ENCODE peak calls at places on chromosomes 6 and 20, in ten cellular contexts. O is hepatocyte, R is tibial artery, J is body of pancreas, D is breast epithelium, N is upper lobe of right lung, P is left ventricle myocardium inferior, F is cardiac muscle cell, E is OCI-LY7, L is prostate gland. A is an unnamed sample.

GRCh38 chr6:41216616-41217015 is 11.5 kb upstream of the TREML4 start:
- DNase-seq in O (no peak), R (no peak), J (no peak), D (no peak), N (no peak), P (no peak), F (no peak), E (no peak), L (no peak), A (no peak)

GRCh38 chr6:149750136-149750609 is 632 bp downstream of the PCMT1 start:
- DNase-seq in O (peak; percentile 78), R (peak; percentile 32), J (peak; percentile 36), D (peak; percentile 38), N (no peak), P (peak; percentile 26), F (peak; percentile 52), E (peak; percentile 83), L (peak; percentile 24), A (no peak)

GRCh38 chr6:142013286-142013685 is 119.4 kb upstream of the GJE1 start:
- DNase-seq in O (no peak), R (no peak), J (no peak), D (no peak), N (no peak), P (no peak), F (peak; percentile 83), E (no peak), L (no peak), A (peak; percentile 70)

GRCh38 chr6:118881440-118882313 is 12.3 kb upstream of the ASF1A start:
- DNase-seq in O (no peak), R (no peak), J (no peak), D (no peak), N (no peak), P (no peak), F (no peak), E (peak; percentile 67), L (no peak), A (no peak)

GRCh38 chr20:4247898-4248858 is 232.8 kb upstream of the RNF24 start:
- DNase-seq in O (no peak), R (no peak), J (no peak), D (no peak), N (no peak), P (no peak), F (no peak), E (no peak), L (no peak), A (no peak)

GRCh38 chr20:63850689-63851547 is 10.4 kb upstream of the ABHD16B start:
- DNase-seq in O (no peak), R (no peak), J (no peak), D (no peak), N (no peak), P (no peak), F (no peak), E (no peak), L (no peak), A (no peak)

GRCh38 chr20:36607586-36608387 is 2.2 kb downstream of the RAB5IF start:
- DNase-seq in O (peak; percentile 67), R (no peak), J (peak; percentile 38), D (no peak), N (no peak), P (no peak), F (no peak), E (no peak), L (no peak), A (no peak)

GRCh38 chr6:39377530-39377929 is 55.0 kb upstream of the KCNK16 start:
- DNase-seq in O (peak; percentile 88), R (peak; percentile 57), J (peak; percentile 83), D (peak; percentile 28), N (no peak), P (peak; percentile 28), F (peak; percentile 88), E (peak; percentile 3), L (peak; percentile 26), A (peak; percentile 18)

GRCh38 chr6:154247119-154247814 is 109.3 kb downstream of the IPCEF1 start:
- DNase-seq in O (no peak), R (no peak), J (no peak), D (no peak), N (no peak), P (no peak), F (no peak), E (no peak), L (no peak), A (no peak)

GRCh38 chr6:5676701-5677100 is 330.0 kb downstream of the NRN1 start:
- DNase-seq in O (no peak), R (no peak), J (no peak), D (no peak), N (no peak), P (no peak), F (no peak), E (no peak), L (no peak), A (no peak)

GRCh38 chr6:5679696-5680494 is 326.8 kb downstream of the NRN1 start:
- DNase-seq in O (no peak), R (no peak), J (no peak), D (no peak), N (no peak), P (no peak), F (no peak), E (peak; percentile 60), L (no peak), A (no peak)

GRCh38 chr6:5681480-5681879 is 325.2 kb downstream of the NRN1 start:
- DNase-seq in O (no peak), R (no peak), J (no peak), D (no peak), N (no peak), P (no peak), F (no peak), E (peak; percentile 28), L (no peak), A (no peak)

GRCh38 chr6:5677219-5678000 is 329.3 kb downstream of the NRN1 start:
- DNase-seq in O (no peak), R (no peak), J (no peak), D (no peak), N (no peak), P (no peak), F (peak; percentile 14), E (no peak), L (no peak), A (no peak)

DNA sequence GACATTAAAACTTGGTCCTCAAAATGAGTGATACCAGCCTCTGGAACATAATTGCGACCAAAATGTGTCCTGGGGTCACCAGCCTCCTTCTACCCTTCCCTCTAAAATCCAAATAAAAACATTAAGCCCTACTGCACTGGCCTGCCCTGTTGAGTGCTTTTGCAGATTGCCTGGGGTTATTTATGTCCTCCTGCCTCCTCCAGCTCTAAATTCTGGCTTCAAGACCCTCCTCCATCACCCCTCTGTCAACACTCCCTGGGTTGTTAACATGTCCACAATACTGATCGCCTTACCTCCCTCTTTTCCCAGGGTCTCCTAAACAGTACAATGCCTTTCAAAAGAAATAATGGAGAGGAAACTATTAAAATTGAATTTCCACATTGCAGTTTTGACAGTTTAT is 327.5 kb downstream of the NRN1 start:
- DNase-seq in O (no peak), R (no peak), J (no peak), D (no peak), N (no peak), P (no peak), F (no peak), E (no peak), L (no peak), A (no peak)
- H3K4me3 ChIP-seq in O (no peak overlapping the region), R (no peak overlapping the region), J (no peak overlapping the region), D (no peak overlapping the region), N (no peak overlapping the region), P (no peak overlapping the region), F (no peak overlapping the region), E (peak overlapping the region; percentile 36), L (no peak overlapping the region), A (no peak overlapping the region)

GRCh38 chr20:46582648-46583047 is 32.2 kb upstream of the OCSTAMP start:
- DNase-seq in O (no peak), R (no peak), J (no peak), D (no peak), N (no peak), P (no peak), F (no peak), E (no peak), L (no peak), A (no peak)
- TF ChIP-seq CTCF in O (no peak), R (no peak), J (no peak), D (no peak), N (no peak), P (no peak), F (no peak), E (no peak), L (no peak), A (no peak)

DNA sequence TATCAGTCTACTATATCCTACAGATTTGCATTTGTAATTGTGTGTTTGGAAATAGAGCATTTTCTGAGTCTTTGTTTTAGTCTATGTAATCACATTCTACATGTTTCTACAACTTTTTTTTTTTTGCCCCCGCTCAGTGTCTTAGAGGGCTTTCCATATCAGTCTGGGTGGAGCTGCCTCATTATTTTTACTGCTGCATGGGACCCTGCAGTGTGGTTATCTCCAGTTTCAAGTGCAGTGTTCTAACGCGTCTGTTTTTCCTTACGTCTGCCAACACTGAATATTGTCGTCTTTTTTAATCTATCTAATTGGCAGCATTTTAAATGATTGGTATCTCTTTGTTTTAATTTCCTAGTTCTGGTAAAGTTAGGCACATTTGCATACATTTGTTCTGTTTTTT is 7.9 kb downstream of the CUL9 start:
- DNase-seq in O (no peak), R (no peak), J (no peak), D (no peak), N (no peak), P (no peak), F (no peak), E (no peak), L (no peak), A (no peak)
- H3K36me3 ChIP-seq in O (no peaks in the 10 kb centered on the region), R (peaks cover 81% of the 10 kb centered on the region), J (peaks cover 2% of the 10 kb centered on the region), D (no peaks in the 10 kb centered on the region), N (peaks cover 56% of the 10 kb centered on the region), P (peaks cover 76% of the 10 kb centered on the region), F (no peaks in the 10 kb centered on the region), E (peaks cover 26% of the 10 kb centered on the region), L (peaks cover 7% of the 10 kb centered on the region), A (peaks cover 3% of the 10 kb centered on the region)

DNA sequence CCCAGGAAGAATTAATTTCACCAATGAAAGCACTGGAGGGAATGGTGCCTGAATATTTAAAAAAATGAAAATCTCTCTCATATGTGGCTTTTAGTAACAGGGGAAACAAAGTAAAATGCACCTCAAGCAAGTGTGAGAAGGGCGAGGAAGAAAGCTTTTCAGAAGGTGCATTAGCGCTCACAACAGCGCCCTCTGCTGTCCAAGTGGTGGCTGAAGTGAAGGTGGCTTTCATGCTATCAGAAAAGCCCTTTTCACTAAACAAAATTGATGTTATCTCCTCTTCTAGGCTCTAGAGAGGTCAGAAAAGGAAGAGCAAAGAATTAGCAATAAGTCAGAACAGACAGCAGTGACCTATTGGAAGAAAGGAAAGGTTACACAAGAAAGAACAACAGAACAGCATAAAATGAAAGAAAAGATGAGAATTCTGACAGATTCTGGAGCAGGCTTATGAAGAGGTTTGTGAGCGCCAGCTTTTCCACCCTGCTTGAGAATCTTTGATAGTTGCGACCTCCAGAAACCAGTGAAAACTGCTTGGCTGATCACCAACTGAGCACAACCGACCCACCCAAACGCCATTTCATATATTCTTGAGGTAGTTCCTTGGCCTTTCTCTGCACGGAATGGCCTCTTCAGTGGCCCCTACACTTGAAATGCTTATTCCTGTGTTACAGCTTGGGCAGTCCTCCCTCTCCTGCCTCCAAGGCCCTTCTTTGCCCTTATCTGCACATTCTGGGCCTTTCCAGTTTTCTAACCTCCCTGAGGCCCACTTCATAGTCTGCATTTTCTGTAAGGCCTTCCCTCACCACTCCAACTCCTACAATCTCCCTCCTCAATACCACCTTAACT is 45.3 kb downstream of the SMLR1 start:
- DNase-seq in O (peak; percentile 81), R (peak; percentile 67), J (peak; percentile 66), D (no peak), N (peak; percentile 80), P (peak; percentile 64), F (peak; percentile 66), E (peak; percentile 67), L (peak; percentile 39), A (no peak)
- H3K4me3 ChIP-seq in O (no peak overlapping the region), R (no peak overlapping the region), J (no peak overlapping the region), D (no peak overlapping the region), N (no peak overlapping the region), P (no peak overlapping the region), F (no peak overlapping the region), E (no peak overlapping the region), L (no peak overlapping the region), A (no peak overlapping the region)